ENCODE peak calls at places on chromosomes 1 and 21, in six cellular contexts. One of them, this sample, is unnamed.

GRCh38 chr1:58308206-58308605 is 238.3 kb downstream of the OMA1 start:
- DNase-seq in mammary epithelial cell: no peak
- DNase-seq in sciatic nerve: no peak
- DNase-seq in heart left ventricle: no peak
- DNase-seq in DMS153: no peak
- DNase-seq in NCI-H2171 treated with DMSO at 0.1 percent for 48 hours: no peak
- DNase-seq in this sample: no peak

GRCh38 chr1:89022167-89022959 is at the start of gene GBP3:
- DNase-seq in mammary epithelial cell: peak; percentile 74
- DNase-seq in DMS153: peak; percentile 46
- DNase-seq in NCI-H2171 treated with DMSO at 0.1 percent for 48 hours: no peak
- DNase-seq in sciatic nerve: no peak
- DNase-seq in heart left ventricle: no peak
- DNase-seq in this sample: no peak

GRCh38 chr1:48671578-48671977 is 105.1 kb downstream of the BEND5 start:
- DNase-seq in heart left ventricle: no peak
- DNase-seq in NCI-H2171 treated with DMSO at 0.1 percent for 48 hours: no peak
- DNase-seq in DMS153: no peak
- DNase-seq in sciatic nerve: no peak
- DNase-seq in mammary epithelial cell: no peak
- DNase-seq in this sample: no peak

GRCh38 chr1:93717639-93718038 is 36.0 kb upstream of the BCAR3 start:
- DNase-seq in mammary epithelial cell: no peak
- DNase-seq in NCI-H2171 treated with DMSO at 0.1 percent for 48 hours: no peak
- DNase-seq in sciatic nerve: no peak
- DNase-seq in DMS153: no peak
- DNase-seq in heart left ventricle: no peak
- DNase-seq in this sample: no peak

GRCh38 chr1:54956726-54957125 is 23.7 kb upstream of the TMEM61 start:
- DNase-seq in heart left ventricle: no peak
- DNase-seq in sciatic nerve: no peak
- DNase-seq in mammary epithelial cell: no peak
- DNase-seq in DMS153: no peak
- DNase-seq in NCI-H2171 treated with DMSO at 0.1 percent for 48 hours: no peak
- DNase-seq in this sample: no peak

GRCh38 chr21:45361033-45361997 is 43.6 kb upstream of the COL18A1 start:
- DNase-seq in DMS153: no peak
- DNase-seq in mammary epithelial cell: no peak
- DNase-seq in heart left ventricle: no peak
- DNase-seq in NCI-H2171 treated with DMSO at 0.1 percent for 48 hours: no peak
- DNase-seq in sciatic nerve: no peak
- DNase-seq in this sample: no peak

GRCh38 chr1:185438936-185439335 is 121.9 kb upstream of the IVNS1ABP start:
- DNase-seq in mammary epithelial cell: no peak
- DNase-seq in heart left ventricle: no peak
- DNase-seq in DMS153: no peak
- DNase-seq in NCI-H2171 treated with DMSO at 0.1 percent for 48 hours: peak; percentile 79
- DNase-seq in sciatic nerve: no peak
- DNase-seq in this sample: no peak

GRCh38 chr1:18866846-18867245 is 7.4 kb upstream of the TAS1R2 start:
- DNase-seq in heart left ventricle: no peak
- DNase-seq in mammary epithelial cell: no peak
- DNase-seq in sciatic nerve: no peak
- DNase-seq in DMS153: no peak
- DNase-seq in NCI-H2171 treated with DMSO at 0.1 percent for 48 hours: no peak
- DNase-seq in this sample: no peak

GRCh38 chr21:41772351-41773080 is 5.7 kb upstream of the RIPK4 start:
- DNase-seq in DMS153: no peak
- DNase-seq in mammary epithelial cell: no peak
- DNase-seq in heart left ventricle: no peak
- DNase-seq in NCI-H2171 treated with DMSO at 0.1 percent for 48 hours: no peak
- DNase-seq in sciatic nerve: peak; percentile 40
- DNase-seq in this sample: no peak

GRCh38 chr1:86339421-86339820 is 56.7 kb downstream of the ODF2L start:
- DNase-seq in sciatic nerve: no peak
- DNase-seq in mammary epithelial cell: no peak
- DNase-seq in DMS153: no peak
- DNase-seq in heart left ventricle: no peak
- DNase-seq in NCI-H2171 treated with DMSO at 0.1 percent for 48 hours: no peak
- DNase-seq in this sample: no peak

GRCh38 chr1:26538480-26539412 is 9.2 kb downstream of the RPS6KA1 start:
- DNase-seq in heart left ventricle: no peak
- DNase-seq in DMS153: no peak
- DNase-seq in sciatic nerve: no peak
- DNase-seq in mammary epithelial cell: peak; percentile 42
- DNase-seq in NCI-H2171 treated with DMSO at 0.1 percent for 48 hours: no peak
- DNase-seq in this sample: no peak

GRCh38 chr1:35369922-35370671 is 101.6 kb downstream of the ZMYM4 start:
- DNase-seq in NCI-H2171 treated with DMSO at 0.1 percent for 48 hours: peak; percentile 91
- DNase-seq in heart left ventricle: peak; percentile 74
- DNase-seq in sciatic nerve: peak; percentile 81
- DNase-seq in DMS153: no peak
- DNase-seq in mammary epithelial cell: no peak
- DNase-seq in this sample: peak; percentile 41

GRCh38 chr1:208204779-208205178 is 39.4 kb downstream of the PLXNA2 start:
- DNase-seq in heart left ventricle: no peak
- DNase-seq in DMS153: no peak
- DNase-seq in mammary epithelial cell: no peak
- DNase-seq in NCI-H2171 treated with DMSO at 0.1 percent for 48 hours: no peak
- DNase-seq in sciatic nerve: no peak
- DNase-seq in this sample: no peak

GRCh38 chr1:15236226-15237145 is 10.5 kb upstream of the FHAD1 start:
- DNase-seq in sciatic nerve: no peak
- DNase-seq in heart left ventricle: no peak
- DNase-seq in DMS153: no peak
- DNase-seq in mammary epithelial cell: no peak
- DNase-seq in NCI-H2171 treated with DMSO at 0.1 percent for 48 hours: no peak
- DNase-seq in this sample: no peak

GRCh38 chr1:193335797-193336428 is 149.5 kb upstream of the B3GALT2 start:
- DNase-seq in sciatic nerve: no peak
- DNase-seq in heart left ventricle: no peak
- DNase-seq in mammary epithelial cell: no peak
- DNase-seq in DMS153: no peak
- DNase-seq in NCI-H2171 treated with DMSO at 0.1 percent for 48 hours: no peak
- DNase-seq in this sample: no peak

GRCh38 chr1:2606806-2607680 is 20.5 kb downstream of the PRXL2B start:
- DNase-seq in DMS153: no peak
- DNase-seq in NCI-H2171 treated with DMSO at 0.1 percent for 48 hours: no peak
- DNase-seq in heart left ventricle: no peak
- DNase-seq in sciatic nerve: peak; percentile 54
- DNase-seq in mammary epithelial cell: no peak
- DNase-seq in this sample: no peak

GRCh38 chr1:116878804-116879477 is 30.8 kb upstream of the PTGFRN start:
- DNase-seq in heart left ventricle: peak; percentile 38
- DNase-seq in sciatic nerve: peak; percentile 64
- DNase-seq in DMS153: peak; percentile 93
- DNase-seq in mammary epithelial cell: peak; percentile 92
- DNase-seq in NCI-H2171 treated with DMSO at 0.1 percent for 48 hours: peak; percentile 97
- DNase-seq in this sample: no peak

GRCh38 chr1:1285618-1286311 is 5.5 kb downstream of the SCNN1D start:
- DNase-seq in NCI-H2171 treated with DMSO at 0.1 percent for 48 hours: no peak
- DNase-seq in mammary epithelial cell: no peak
- DNase-seq in DMS153: peak; percentile 19
- DNase-seq in heart left ventricle: no peak
- DNase-seq in sciatic nerve: no peak
- DNase-seq in this sample: no peak

GRCh38 chr21:44438531-44439210 is 16.6 kb upstream of the LRRC3 start:
- DNase-seq in NCI-H2171 treated with DMSO at 0.1 percent for 48 hours: no peak
- DNase-seq in mammary epithelial cell: no peak
- DNase-seq in DMS153: no peak
- DNase-seq in heart left ventricle: peak; percentile 77
- DNase-seq in sciatic nerve: no peak
- DNase-seq in this sample: no peak

GRCh38 chr1:91851130-91852010 is 34.6 kb downstream of the TGFBR3 start:
- DNase-seq in NCI-H2171 treated with DMSO at 0.1 percent for 48 hours: no peak
- DNase-seq in DMS153: peak; percentile 84
- DNase-seq in sciatic nerve: peak; percentile 96
- DNase-seq in heart left ventricle: peak; percentile 95
- DNase-seq in mammary epithelial cell: no peak
- DNase-seq in this sample: peak; percentile 94

GRCh38 chr1:25666437-25666836 is 49.8 kb downstream of the MAN1C1 start:
- DNase-seq in heart left ventricle: no peak
- DNase-seq in NCI-H2171 treated with DMSO at 0.1 percent for 48 hours: no peak
- DNase-seq in sciatic nerve: no peak
- DNase-seq in mammary epithelial cell: no peak
- DNase-seq in DMS153: no peak
- DNase-seq in this sample: no peak

GRCh38 chr1:182257369-182258063 is 134.1 kb downstream of the GLUL start:
- DNase-seq in sciatic nerve: no peak
- DNase-seq in NCI-H2171 treated with DMSO at 0.1 percent for 48 hours: no peak
- DNase-seq in heart left ventricle: peak; percentile 33
- DNase-seq in mammary epithelial cell: no peak
- DNase-seq in DMS153: no peak
- DNase-seq in this sample: no peak

GRCh38 chr21:29155118-29155932 is 24.9 kb downstream of the MAP3K7CL start:
- DNase-seq in NCI-H2171 treated with DMSO at 0.1 percent for 48 hours: no peak
- DNase-seq in heart left ventricle: peak; percentile 76
- DNase-seq in mammary epithelial cell: peak; percentile 61
- DNase-seq in DMS153: no peak
- DNase-seq in sciatic nerve: peak; percentile 67
- DNase-seq in this sample: peak; percentile 56

This sample was measured in tibial artery.